ENCODE peak calls at places on chromosomes 2 and 18, in nine cellular contexts. L, J, H, A, Q, O, Y, K and G are unnamed samples.
A peak's percentile ranks its signal among the peaks of the same experiment; 100 is the strongest.

GRCh38 chr2:238728322-238729260 is 119.3 kb upstream of the TWIST2 start:
- DNase-seq in L (no peak), K (no peak), Y (peak; percentile 98), H (no peak), O (no peak), A (no peak), J (no peak), Q (peak; percentile 69), G (peak; percentile 32)

GRCh38 chr18:9079863-9080528 is 22.5 kb upstream of the NDUFV2 start:
- DNase-seq in Y (no peak), Q (no peak), K (no peak), H (no peak), O (no peak), J (no peak), L (no peak), A (no peak), G (no peak)

GRCh38 chr2:21422050-21422449 is 298.3 kb downstream of the TDRD15 start:
- DNase-seq in J (no peak), K (peak; percentile 31), Q (no peak), O (no peak), Y (no peak), A (peak; percentile 7), H (no peak), L (peak; percentile 82), G (no peak)

GRCh38 chr2:239275871-239276812 is 124.7 kb downstream of the HDAC4 start:
- DNase-seq in J (no peak), K (no peak), Y (peak; percentile 88), O (no peak), L (peak; percentile 79), A (no peak), Q (no peak), H (no peak), G (no peak)

GRCh38 chr2:222797308-222797707 is 63.5 kb upstream of the ACSL3 start:
- DNase-seq in L (no peak), O (no peak), J (no peak), H (no peak), Q (no peak), A (no peak), K (peak; percentile 68), Y (no peak), G (no peak)

GRCh38 chr2:187206071-187206470 is 242.0 kb downstream of the CALCRL start:
- DNase-seq in H (no peak), J (no peak), L (no peak), K (no peak), A (no peak), Q (no peak), O (no peak), Y (no peak), G (no peak)

GRCh38 chr2:69483024-69483423 is 45.8 kb upstream of the NFU1 start:
- DNase-seq in H (no peak), L (no peak), Q (no peak), K (no peak), J (no peak), O (no peak), A (no peak), Y (no peak), G (no peak)

GRCh38 chr2:165646321-165646801 is 147.7 kb downstream of the GALNT3 start:
- DNase-seq in K (no peak), J (no peak), Q (no peak), L (no peak), H (no peak), A (no peak), O (no peak), Y (peak; percentile 20), G (no peak)

GRCh38 chr18:45664824-45665763 is 49.8 kb downstream of the SLC14A2 start:
- DNase-seq in A (peak; percentile 63), Q (no peak), K (peak; percentile 73), L (peak; percentile 67), H (peak; percentile 23), J (peak; percentile 81), Y (no peak), O (peak; percentile 48), G (peak; percentile 19)

GRCh38 chr2:236637691-236638569 is 68.3 kb downstream of the ACKR3 start:
- DNase-seq in L (no peak), K (no peak), J (peak; percentile 33), Y (no peak), Q (no peak), O (no peak), H (peak; percentile 1), A (no peak), G (no peak)

GRCh38 chr18:23683671-23684070 is 5.6 kb upstream of the LAMA3 start:
- DNase-seq in A (no peak), K (no peak), H (no peak), Q (no peak), L (no peak), J (no peak), O (no peak), Y (no peak), G (no peak)

GRCh38 chr2:36333350-36334012 is 22.1 kb upstream of the CRIM1 start:
- DNase-seq in Y (no peak), Q (no peak), A (no peak), K (peak; percentile 60), J (no peak), L (no peak), H (no peak), O (no peak), G (no peak)

GRCh38 chr2:240397542-240397916 is 37.9 kb upstream of the GPC1 start:
- DNase-seq in A (no peak), Q (no peak), H (no peak), K (no peak), J (no peak), L (no peak), Y (no peak), O (no peak), G (no peak)

GRCh38 chr2:129876576-129876975 is 102.9 kb upstream of the RAB6C start:
- DNase-seq in K (no peak), H (no peak), L (no peak), O (no peak), A (no peak), Y (no peak), Q (no peak), J (peak; percentile 53), G (no peak)

GRCh38 chr2:206031950-206032567 is 53.9 kb downstream of the INO80D start:
- DNase-seq in H (no peak), J (no peak), L (no peak), Q (no peak), K (no peak), Y (no peak), A (no peak), O (no peak), G (peak; percentile 62)

GRCh38 chr2:235692671-235693171 is 198.9 kb downstream of the AGAP1 start:
- DNase-seq in K (no peak), Q (no peak), O (no peak), L (peak; percentile 12), H (no peak), J (no peak), A (no peak), Y (no peak), G (no peak)

GRCh38 chr2:56484906-56485305 is 301.1 kb downstream of the CCDC85A start:
- DNase-seq in K (no peak), A (no peak), H (no peak), O (no peak), L (no peak), J (no peak), Q (no peak), Y (no peak), G (no peak)

GRCh38 chr2:85161626-85161960 is 28.4 kb downstream of the TCF7L1 start:
- DNase-seq in A (no peak), K (no peak), L (no peak), H (no peak), Q (no peak), Y (no peak), O (no peak), J (no peak), G (peak; percentile 16)

GRCh38 chr2:105739944-105740734 is 4.6 kb upstream of the NCK2 start:
- DNase-seq in A (no peak), L (no peak), H (no peak), O (no peak), Y (no peak), J (peak; percentile 53), Q (no peak), K (no peak), G (no peak)

GRCh38 chr2:191115801-191116200 is 35.0 kb downstream of the STAT4 start:
- DNase-seq in O (no peak), Q (no peak), A (no peak), K (no peak), H (no peak), Y (no peak), L (no peak), J (no peak), G (no peak)

GRCh38 chr18:48493856-48494255 is 45.0 kb upstream of the CTIF start:
- DNase-seq in H (no peak), Y (no peak), L (no peak), K (peak; percentile 63), J (no peak), A (no peak), O (no peak), Q (no peak), G (no peak)

GRCh38 chr2:54964271-54964670 is 86.0 kb downstream of the RTN4 start:
- DNase-seq in K (no peak), A (no peak), H (no peak), O (no peak), Q (no peak), Y (no peak), J (no peak), L (no peak), G (no peak)

GRCh38 chr2:94872088-94872618 is 923 bp downstream of the TEKT4 start:
- DNase-seq in K (no peak), H (no peak), O (no peak), Q (no peak), Y (no peak), J (no peak), A (no peak), L (peak; percentile 12), G (no peak)

GRCh38 chr2:128311216-128311754 is 7.4 kb downstream of the HS6ST1 start:
- DNase-seq in L (no peak), O (no peak), A (no peak), Y (no peak), J (peak; percentile 47), H (no peak), Q (no peak), K (no peak), G (no peak)

GRCh38 chr2:111941531-111941930 is 43.1 kb downstream of the MERTK start:
- DNase-seq in K (no peak), L (no peak), Y (no peak), A (no peak), O (no peak), Q (no peak), H (no peak), J (no peak), G (no peak)

GRCh38 chr18:63705401-63705800 is 2.6 kb downstream of the SERPINB11 start:
- DNase-seq in J (no peak), Q (no peak), H (no peak), K (no peak), A (no peak), O (no peak), L (no peak), Y (no peak), G (no peak)

GRCh38 chr2:191699341-191699945 is 21.5 kb downstream of the NABP1 start:
- DNase-seq in J (no peak), O (no peak), L (no peak), H (no peak), Y (no peak), Q (no peak), A (no peak), K (no peak), G (no peak)

GRCh38 chr18:44033144-44033543 is 647.5 kb upstream of the SETBP1 start:
- DNase-seq in Y (no peak), O (no peak), A (no peak), H (no peak), K (no peak), J (no peak), Q (no peak), L (no peak), G (no peak)

GRCh38 chr18:45352874-45353273 is 262.4 kb upstream of the SLC14A2 start:
- DNase-seq in O (no peak), H (no peak), Q (no peak), A (no peak), Y (no peak), J (no peak), L (no peak), K (no peak), G (no peak)

GRCh38 chr2:38187416-38188127 is 111.6 kb upstream of the CYP1B1 start:
- DNase-seq in O (no peak), Y (peak; percentile 84), Q (peak; percentile 74), H (no peak), L (no peak), J (no peak), K (no peak), A (no peak), G (no peak)

GRCh38 chr18:9992300-9992987 is 78.6 kb downstream of the VAPA start:
- DNase-seq in J (no peak), Y (peak; percentile 65), Q (no peak), H (no peak), L (no peak), O (no peak), K (no peak), A (no peak), G (no peak)